ENCODE peak calls at places on chromosomes 12 and 14, in eight cellular contexts. One of them, this sample, is unnamed.

GRCh38 chr12:52600941-52601481 is at the start of gene KRT72:
- DNase-seq in AG08395: no peak
- DNase-seq in neural crest cell: no peak
- DNase-seq in activated CD4-positive, alpha-beta T cell treated with anti-CD3 and anti-CD28 coated beads, Interleukin-2, amount 10 ng/mL, durations not matched to agents 7 days and 5 days: no peak
- DNase-seq in left lobe of liver: peak
- DNase-seq in HS-5: no peak
- DNase-seq in AG09319: no peak
- DNase-seq in stromal cell of bone marrow: no peak
- DNase-seq in this sample: no peak

GRCh38 chr14:80585506-80585835 is 356.1 kb downstream of the CEP128 start:
- DNase-seq in activated CD4-positive, alpha-beta T cell treated with anti-CD3 and anti-CD28 coated beads, Interleukin-2, amount 10 ng/mL, durations not matched to agents 7 days and 5 days: no peak
- DNase-seq in stromal cell of bone marrow: no peak
- DNase-seq in left lobe of liver: no peak
- DNase-seq in AG09319: no peak
- DNase-seq in AG08395: no peak
- DNase-seq in HS-5: no peak
- DNase-seq in neural crest cell: no peak
- DNase-seq in this sample: no peak

GRCh38 chr12:10406725-10407124 is 2.8 kb downstream of the KLRC4 start:
- DNase-seq in HS-5: no peak
- DNase-seq in AG09319: no peak
- DNase-seq in left lobe of liver: no peak
- DNase-seq in stromal cell of bone marrow: no peak
- DNase-seq in neural crest cell: no peak
- DNase-seq in activated CD4-positive, alpha-beta T cell treated with anti-CD3 and anti-CD28 coated beads, Interleukin-2, amount 10 ng/mL, durations not matched to agents 7 days and 5 days: no peak
- DNase-seq in AG08395: no peak
- DNase-seq in this sample: no peak

GRCh38 chr12:12606793-12607589 is 4.7 kb upstream of the CREBL2 start:
- DNase-seq in activated CD4-positive, alpha-beta T cell treated with anti-CD3 and anti-CD28 coated beads, Interleukin-2, amount 10 ng/mL, durations not matched to agents 7 days and 5 days: no peak
- DNase-seq in AG08395: peak
- DNase-seq in HS-5: no peak
- DNase-seq in AG09319: no peak
- DNase-seq in left lobe of liver: no peak
- DNase-seq in stromal cell of bone marrow: no peak
- DNase-seq in neural crest cell: no peak
- DNase-seq in this sample: no peak

GRCh38 chr14:93163570-93163969 is 21.1 kb downstream of the MOAP1 start:
- DNase-seq in AG09319: no peak
- DNase-seq in HS-5: no peak
- DNase-seq in neural crest cell: no peak
- DNase-seq in stromal cell of bone marrow: no peak
- DNase-seq in AG08395: no peak
- DNase-seq in left lobe of liver: no peak
- DNase-seq in activated CD4-positive, alpha-beta T cell treated with anti-CD3 and anti-CD28 coated beads, Interleukin-2, amount 10 ng/mL, durations not matched to agents 7 days and 5 days: no peak
- DNase-seq in this sample: peak

GRCh38 chr12:62481843-62482540 is 15.4 kb downstream of the MON2 start:
- DNase-seq in stromal cell of bone marrow: no peak
- DNase-seq in left lobe of liver: no peak
- DNase-seq in activated CD4-positive, alpha-beta T cell treated with anti-CD3 and anti-CD28 coated beads, Interleukin-2, amount 10 ng/mL, durations not matched to agents 7 days and 5 days: no peak
- DNase-seq in AG08395: no peak
- DNase-seq in AG09319: no peak
- DNase-seq in HS-5: no peak
- DNase-seq in neural crest cell: no peak
- DNase-seq in this sample: no peak

GRCh38 chr12:120117961-120118709 is 1.6 kb upstream of the RAB35 start:
- DNase-seq in HS-5: no peak
- DNase-seq in left lobe of liver: no peak
- DNase-seq in activated CD4-positive, alpha-beta T cell treated with anti-CD3 and anti-CD28 coated beads, Interleukin-2, amount 10 ng/mL, durations not matched to agents 7 days and 5 days: no peak
- DNase-seq in stromal cell of bone marrow: no peak
- DNase-seq in AG09319: no peak
- DNase-seq in AG08395: peak
- DNase-seq in neural crest cell: no peak
- DNase-seq in this sample: no peak

GRCh38 chr12:109871678-109872314 is 8.5 kb downstream of the GLTP start:
- DNase-seq in left lobe of liver: no peak
- DNase-seq in neural crest cell: no peak
- DNase-seq in HS-5: no peak
- DNase-seq in AG09319: no peak
- DNase-seq in stromal cell of bone marrow: no peak
- DNase-seq in AG08395: no peak
- DNase-seq in activated CD4-positive, alpha-beta T cell treated with anti-CD3 and anti-CD28 coated beads, Interleukin-2, amount 10 ng/mL, durations not matched to agents 7 days and 5 days: no peak
- DNase-seq in this sample: no peak

GRCh38 chr12:113812431-113813228 is 153.5 kb downstream of the RBM19 start:
- DNase-seq in AG08395: no peak
- DNase-seq in AG09319: no peak
- DNase-seq in left lobe of liver: no peak
- DNase-seq in neural crest cell: no peak
- DNase-seq in HS-5: no peak
- DNase-seq in stromal cell of bone marrow: no peak
- DNase-seq in activated CD4-positive, alpha-beta T cell treated with anti-CD3 and anti-CD28 coated beads, Interleukin-2, amount 10 ng/mL, durations not matched to agents 7 days and 5 days: no peak
- DNase-seq in this sample: no peak

GRCh38 chr14:94547726-94548125 is 13.5 kb upstream of the SERPINA4 start:
- DNase-seq in AG09319: no peak
- DNase-seq in neural crest cell: no peak
- DNase-seq in activated CD4-positive, alpha-beta T cell treated with anti-CD3 and anti-CD28 coated beads, Interleukin-2, amount 10 ng/mL, durations not matched to agents 7 days and 5 days: no peak
- DNase-seq in HS-5: no peak
- DNase-seq in AG08395: no peak
- DNase-seq in left lobe of liver: no peak
- DNase-seq in stromal cell of bone marrow: no peak
- DNase-seq in this sample: no peak

GRCh38 chr14:36070056-36071043 is 106.2 kb downstream of the PTCSC3 start:
- DNase-seq in AG09319: peak
- DNase-seq in stromal cell of bone marrow: no peak
- DNase-seq in activated CD4-positive, alpha-beta T cell treated with anti-CD3 and anti-CD28 coated beads, Interleukin-2, amount 10 ng/mL, durations not matched to agents 7 days and 5 days: peak
- DNase-seq in left lobe of liver: peak
- DNase-seq in AG08395: peak
- DNase-seq in HS-5: peak
- DNase-seq in neural crest cell: peak
- DNase-seq in this sample: peak

GRCh38 chr14:68238956-68239355 is 419.4 kb downstream of the RAD51B start:
- DNase-seq in left lobe of liver: no peak
- DNase-seq in neural crest cell: no peak
- DNase-seq in AG08395: no peak
- DNase-seq in AG09319: no peak
- DNase-seq in stromal cell of bone marrow: no peak
- DNase-seq in activated CD4-positive, alpha-beta T cell treated with anti-CD3 and anti-CD28 coated beads, Interleukin-2, amount 10 ng/mL, durations not matched to agents 7 days and 5 days: no peak
- DNase-seq in HS-5: no peak
- DNase-seq in this sample: no peak

GRCh38 chr12:113103756-113104450 is 31.7 kb downstream of the RASAL1 start:
- DNase-seq in left lobe of liver: no peak
- DNase-seq in HS-5: no peak
- DNase-seq in AG09319: no peak
- DNase-seq in AG08395: no peak
- DNase-seq in activated CD4-positive, alpha-beta T cell treated with anti-CD3 and anti-CD28 coated beads, Interleukin-2, amount 10 ng/mL, durations not matched to agents 7 days and 5 days: peak
- DNase-seq in neural crest cell: no peak
- DNase-seq in stromal cell of bone marrow: no peak
- DNase-seq in this sample: no peak

GRCh38 chr14:20332946-20333782 is at the start of gene CCNB1IP1:
- DNase-seq in activated CD4-positive, alpha-beta T cell treated with anti-CD3 and anti-CD28 coated beads, Interleukin-2, amount 10 ng/mL, durations not matched to agents 7 days and 5 days: peak
- DNase-seq in HS-5: peak
- DNase-seq in AG09319: peak
- DNase-seq in neural crest cell: peak
- DNase-seq in left lobe of liver: peak
- DNase-seq in AG08395: peak
- DNase-seq in stromal cell of bone marrow: peak
- DNase-seq in this sample: peak

GRCh38 chr12:2256453-2256852 is 203.7 kb downstream of the CACNA1C start:
- DNase-seq in activated CD4-positive, alpha-beta T cell treated with anti-CD3 and anti-CD28 coated beads, Interleukin-2, amount 10 ng/mL, durations not matched to agents 7 days and 5 days: no peak
- DNase-seq in AG09319: no peak
- DNase-seq in stromal cell of bone marrow: no peak
- DNase-seq in neural crest cell: no peak
- DNase-seq in HS-5: no peak
- DNase-seq in AG08395: no peak
- DNase-seq in left lobe of liver: no peak
- DNase-seq in this sample: no peak

GRCh38 chr14:54909763-54910162 is 7.1 kb upstream of the GCH1 start:
- DNase-seq in left lobe of liver: no peak
- DNase-seq in activated CD4-positive, alpha-beta T cell treated with anti-CD3 and anti-CD28 coated beads, Interleukin-2, amount 10 ng/mL, durations not matched to agents 7 days and 5 days: no peak
- DNase-seq in neural crest cell: no peak
- DNase-seq in stromal cell of bone marrow: no peak
- DNase-seq in AG09319: no peak
- DNase-seq in AG08395: no peak
- DNase-seq in HS-5: no peak
- DNase-seq in this sample: no peak

GRCh38 chr14:105388110-105388951 is 10.0 kb upstream of the TEX22 start:
- DNase-seq in stromal cell of bone marrow: no peak
- DNase-seq in AG08395: no peak
- DNase-seq in left lobe of liver: no peak
- DNase-seq in HS-5: no peak
- DNase-seq in AG09319: no peak
- DNase-seq in neural crest cell: no peak
- DNase-seq in activated CD4-positive, alpha-beta T cell treated with anti-CD3 and anti-CD28 coated beads, Interleukin-2, amount 10 ng/mL, durations not matched to agents 7 days and 5 days: no peak
- DNase-seq in this sample: no peak

GRCh38 chr12:124484526-124484953 is 82.9 kb downstream of the NCOR2 start:
- DNase-seq in left lobe of liver: no peak
- DNase-seq in activated CD4-positive, alpha-beta T cell treated with anti-CD3 and anti-CD28 coated beads, Interleukin-2, amount 10 ng/mL, durations not matched to agents 7 days and 5 days: peak
- DNase-seq in AG08395: no peak
- DNase-seq in AG09319: no peak
- DNase-seq in neural crest cell: no peak
- DNase-seq in HS-5: no peak
- DNase-seq in stromal cell of bone marrow: no peak
- DNase-seq in this sample: no peak

GRCh38 chr12:115944851-115945496 is 332.5 kb downstream of the MED13L start:
- DNase-seq in activated CD4-positive, alpha-beta T cell treated with anti-CD3 and anti-CD28 coated beads, Interleukin-2, amount 10 ng/mL, durations not matched to agents 7 days and 5 days: no peak
- DNase-seq in left lobe of liver: peak
- DNase-seq in stromal cell of bone marrow: no peak
- DNase-seq in neural crest cell: no peak
- DNase-seq in AG08395: no peak
- DNase-seq in AG09319: no peak
- DNase-seq in HS-5: no peak
- DNase-seq in this sample: no peak

GRCh38 chr12:17344649-17345048 is 738.7 kb upstream of the LMO3 start:
- DNase-seq in stromal cell of bone marrow: no peak
- DNase-seq in AG09319: no peak
- DNase-seq in left lobe of liver: no peak
- DNase-seq in AG08395: no peak
- DNase-seq in HS-5: no peak
- DNase-seq in neural crest cell: no peak
- DNase-seq in activated CD4-positive, alpha-beta T cell treated with anti-CD3 and anti-CD28 coated beads, Interleukin-2, amount 10 ng/mL, durations not matched to agents 7 days and 5 days: no peak
- DNase-seq in this sample: no peak

GRCh38 chr14:69670093-69670492 is 58.7 kb downstream of the SUSD6 start:
- DNase-seq in AG08395: no peak
- DNase-seq in activated CD4-positive, alpha-beta T cell treated with anti-CD3 and anti-CD28 coated beads, Interleukin-2, amount 10 ng/mL, durations not matched to agents 7 days and 5 days: no peak
- DNase-seq in AG09319: no peak
- DNase-seq in neural crest cell: no peak
- DNase-seq in stromal cell of bone marrow: no peak
- DNase-seq in left lobe of liver: no peak
- DNase-seq in HS-5: no peak
- DNase-seq in this sample: no peak

GRCh38 chr12:108693781-108694180 is 37.5 kb downstream of the CORO1C start:
- DNase-seq in AG09319: no peak
- DNase-seq in stromal cell of bone marrow: no peak
- DNase-seq in left lobe of liver: no peak
- DNase-seq in activated CD4-positive, alpha-beta T cell treated with anti-CD3 and anti-CD28 coated beads, Interleukin-2, amount 10 ng/mL, durations not matched to agents 7 days and 5 days: no peak
- DNase-seq in AG08395: no peak
- DNase-seq in neural crest cell: no peak
- DNase-seq in HS-5: no peak
- DNase-seq in this sample: no peak

GRCh38 chr12:26011099-26011498 is 52.6 kb downstream of the RASSF8 start:
- DNase-seq in activated CD4-positive, alpha-beta T cell treated with anti-CD3 and anti-CD28 coated beads, Interleukin-2, amount 10 ng/mL, durations not matched to agents 7 days and 5 days: no peak
- DNase-seq in AG08395: peak
- DNase-seq in left lobe of liver: no peak
- DNase-seq in HS-5: peak
- DNase-seq in neural crest cell: no peak
- DNase-seq in stromal cell of bone marrow: peak
- DNase-seq in AG09319: peak
- DNase-seq in this sample: no peak

GRCh38 chr14:69281450-69282169 is 21.7 kb downstream of the GALNT16 start:
- DNase-seq in AG08395: no peak
- DNase-seq in HS-5: no peak
- DNase-seq in left lobe of liver: peak
- DNase-seq in stromal cell of bone marrow: no peak
- DNase-seq in activated CD4-positive, alpha-beta T cell treated with anti-CD3 and anti-CD28 coated beads, Interleukin-2, amount 10 ng/mL, durations not matched to agents 7 days and 5 days: no peak
- DNase-seq in AG09319: no peak
- DNase-seq in neural crest cell: no peak
- DNase-seq in this sample: no peak

GRCh38 chr14:76391981-76392690 is 16.2 kb downstream of the ESRRB start:
- DNase-seq in left lobe of liver: no peak
- DNase-seq in HS-5: no peak
- DNase-seq in AG09319: no peak
- DNase-seq in stromal cell of bone marrow: no peak
- DNase-seq in activated CD4-positive, alpha-beta T cell treated with anti-CD3 and anti-CD28 coated beads, Interleukin-2, amount 10 ng/mL, durations not matched to agents 7 days and 5 days: no peak
- DNase-seq in AG08395: no peak
- DNase-seq in neural crest cell: no peak
- DNase-seq in this sample: no peak

GRCh38 chr12:47990351-47991105 is 13.7 kb downstream of the COL2A1 start:
- DNase-seq in activated CD4-positive, alpha-beta T cell treated with anti-CD3 and anti-CD28 coated beads, Interleukin-2, amount 10 ng/mL, durations not matched to agents 7 days and 5 days: peak
- DNase-seq in stromal cell of bone marrow: no peak
- DNase-seq in left lobe of liver: no peak
- DNase-seq in AG09319: no peak
- DNase-seq in AG08395: no peak
- DNase-seq in neural crest cell: no peak
- DNase-seq in HS-5: no peak
- DNase-seq in this sample: no peak

GRCh38 chr12:6735448-6736191 is 11.8 kb downstream of the COPS7A start:
- DNase-seq in activated CD4-positive, alpha-beta T cell treated with anti-CD3 and anti-CD28 coated beads, Interleukin-2, amount 10 ng/mL, durations not matched to agents 7 days and 5 days: peak
- DNase-seq in stromal cell of bone marrow: peak
- DNase-seq in neural crest cell: peak
- DNase-seq in AG08395: peak
- DNase-seq in AG09319: no peak
- DNase-seq in HS-5: peak
- DNase-seq in left lobe of liver: peak
- DNase-seq in this sample: no peak

GRCh38 chr14:55789442-55789841 is 209.4 kb downstream of the KTN1 start:
- DNase-seq in activated CD4-positive, alpha-beta T cell treated with anti-CD3 and anti-CD28 coated beads, Interleukin-2, amount 10 ng/mL, durations not matched to agents 7 days and 5 days: no peak
- DNase-seq in left lobe of liver: no peak
- DNase-seq in stromal cell of bone marrow: no peak
- DNase-seq in AG09319: no peak
- DNase-seq in neural crest cell: no peak
- DNase-seq in AG08395: no peak
- DNase-seq in HS-5: no peak
- DNase-seq in this sample: no peak

GRCh38 chr12:90086281-90086680 is 377.6 kb upstream of the ATP2B1 start:
- DNase-seq in left lobe of liver: no peak
- DNase-seq in AG08395: no peak
- DNase-seq in stromal cell of bone marrow: peak
- DNase-seq in AG09319: no peak
- DNase-seq in neural crest cell: no peak
- DNase-seq in HS-5: no peak
- DNase-seq in activated CD4-positive, alpha-beta T cell treated with anti-CD3 and anti-CD28 coated beads, Interleukin-2, amount 10 ng/mL, durations not matched to agents 7 days and 5 days: no peak
- DNase-seq in this sample: no peak

GRCh38 chr14:51604078-51604477 is 47.6 kb upstream of the FRMD6 start:
- DNase-seq in AG08395: peak
- DNase-seq in neural crest cell: no peak
- DNase-seq in left lobe of liver: no peak
- DNase-seq in AG09319: peak
- DNase-seq in stromal cell of bone marrow: no peak
- DNase-seq in activated CD4-positive, alpha-beta T cell treated with anti-CD3 and anti-CD28 coated beads, Interleukin-2, amount 10 ng/mL, durations not matched to agents 7 days and 5 days: no peak
- DNase-seq in HS-5: no peak
- DNase-seq in this sample: no peak

GRCh38 chr14:92503756-92504491 is 9.7 kb upstream of the RIN3 start:
- DNase-seq in left lobe of liver: peak
- DNase-seq in stromal cell of bone marrow: no peak
- DNase-seq in AG08395: peak
- DNase-seq in activated CD4-positive, alpha-beta T cell treated with anti-CD3 and anti-CD28 coated beads, Interleukin-2, amount 10 ng/mL, durations not matched to agents 7 days and 5 days: no peak
- DNase-seq in AG09319: no peak
- DNase-seq in neural crest cell: no peak
- DNase-seq in HS-5: peak
- DNase-seq in this sample: no peak

GRCh38 chr14:74964787-74965769 is 9.7 kb upstream of the PGF start:
- DNase-seq in activated CD4-positive, alpha-beta T cell treated with anti-CD3 and anti-CD28 coated beads, Interleukin-2, amount 10 ng/mL, durations not matched to agents 7 days and 5 days: no peak
- DNase-seq in HS-5: peak
- DNase-seq in neural crest cell: no peak
- DNase-seq in AG08395: peak
- DNase-seq in AG09319: no peak
- DNase-seq in stromal cell of bone marrow: peak
- DNase-seq in left lobe of liver: no peak
- DNase-seq in this sample: no peak

GRCh38 chr14:104214411-104214810 is 76.0 kb downstream of the KIF26A start:
- DNase-seq in AG09319: no peak
- DNase-seq in AG08395: no peak
- DNase-seq in activated CD4-positive, alpha-beta T cell treated with anti-CD3 and anti-CD28 coated beads, Interleukin-2, amount 10 ng/mL, durations not matched to agents 7 days and 5 days: no peak
- DNase-seq in stromal cell of bone marrow: no peak
- DNase-seq in left lobe of liver: no peak
- DNase-seq in HS-5: no peak
- DNase-seq in neural crest cell: no peak
- DNase-seq in this sample: no peak